ENCODE peak calls at places on chromosomes 4 and X, in four cellular contexts. S is HepG2, G is H1, H is K562. F is an unnamed sample.

GRCh38 chrX:102185967-102186720 is 29.0 kb upstream of the TCP11X1 start:
- DNase-seq in S (no peak), G (no peak), H (no peak), F (no peak)

GRCh38 chr4:150302553-150302952 is 224.3 kb downstream of the DCLK2 start:
- DNase-seq in S (peak), G (no peak), H (peak), F (peak)

GRCh38 chrX:57134702-57135101 is 2.5 kb downstream of the SPIN2A start:
- DNase-seq in S (no peak), G (no peak), H (no peak), F (no peak)

GRCh38 chrX:129717902-129718301 is 20.9 kb upstream of the XPNPEP2 start:
- DNase-seq in S (no peak), G (no peak), H (no peak), F (no peak)

GRCh38 chr4:10462876-10463275 is 5.7 kb upstream of the ZNF518B start:
- DNase-seq in S (no peak), G (no peak), H (no peak), F (no peak)

GRCh38 chr4:19623866-19624265 is 627.8 kb upstream of the SLIT2 start:
- DNase-seq in S (no peak), G (no peak), H (no peak), F (peak)

GRCh38 chr4:5912614-5913019 is 19.7 kb upstream of the CRMP1 start:
- DNase-seq in S (no peak), G (no peak), H (no peak), F (no peak)

GRCh38 chr4:187183826-187184225 is 460.2 kb upstream of the FAT1 start:
- DNase-seq in S (no peak), G (no peak), H (no peak), F (no peak)

GRCh38 chr4:37662861-37663390 is 23.2 kb downstream of the RELL1 start:
- DNase-seq in S (peak), G (no peak), H (no peak), F (no peak)

GRCh38 chrX:24395775-24396174 is 35.3 kb downstream of the SUPT20HL1 start:
- DNase-seq in S (peak), G (no peak), H (peak), F (peak)

GRCh38 chr4:76950052-76950845 is 697 bp downstream of the SEPTIN11 start:
- DNase-seq in S (peak), G (peak), H (peak), F (peak)

GRCh38 chrX:17591741-17592110 is 145.6 kb upstream of the SCML1 start:
- DNase-seq in S (no peak), G (no peak), H (no peak), F (peak)

GRCh38 chr4:42720514-42720913 is 63.6 kb upstream of the ATP8A1 start:
- DNase-seq in S (no peak), G (no peak), H (no peak), F (no peak)

GRCh38 chrX:45322382-45322781 is 121.7 kb upstream of the DIPK2B start:
- DNase-seq in S (peak), G (peak), H (no peak), F (peak)

GRCh38 chrX:87808576-87809243 is 291.1 kb downstream of the KLHL4 start:
- DNase-seq in S (no peak), G (no peak), H (no peak), F (no peak)
- TF ChIP-seq JUN in S (no peak), G (no peak), H (no peak), F (no peak)

DNA sequence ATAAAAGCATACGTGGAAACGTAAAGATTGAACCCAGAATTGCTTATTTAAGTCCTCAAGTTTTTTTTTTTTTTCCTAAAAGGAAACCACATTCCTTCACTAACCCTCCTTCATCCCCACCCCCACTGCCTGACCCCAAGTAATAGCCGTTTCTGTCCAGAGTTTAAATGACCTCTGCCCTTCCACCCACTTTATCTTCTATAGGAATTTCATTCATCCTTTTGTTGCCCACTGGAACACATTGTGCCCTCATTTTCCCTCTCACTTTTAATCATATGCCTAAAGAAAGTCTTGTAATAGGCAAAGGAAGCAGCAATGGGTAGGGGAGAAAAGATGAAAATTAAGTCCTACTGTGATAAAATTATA is 62.7 kb downstream of the SH3RF1 start:
- DNase-seq in S (peak), G (no peak), H (no peak), F (no peak)
- H3K9ac ChIP-seq in S (no peak), G (no peak), H (no peak), F (no peak)

DNA sequence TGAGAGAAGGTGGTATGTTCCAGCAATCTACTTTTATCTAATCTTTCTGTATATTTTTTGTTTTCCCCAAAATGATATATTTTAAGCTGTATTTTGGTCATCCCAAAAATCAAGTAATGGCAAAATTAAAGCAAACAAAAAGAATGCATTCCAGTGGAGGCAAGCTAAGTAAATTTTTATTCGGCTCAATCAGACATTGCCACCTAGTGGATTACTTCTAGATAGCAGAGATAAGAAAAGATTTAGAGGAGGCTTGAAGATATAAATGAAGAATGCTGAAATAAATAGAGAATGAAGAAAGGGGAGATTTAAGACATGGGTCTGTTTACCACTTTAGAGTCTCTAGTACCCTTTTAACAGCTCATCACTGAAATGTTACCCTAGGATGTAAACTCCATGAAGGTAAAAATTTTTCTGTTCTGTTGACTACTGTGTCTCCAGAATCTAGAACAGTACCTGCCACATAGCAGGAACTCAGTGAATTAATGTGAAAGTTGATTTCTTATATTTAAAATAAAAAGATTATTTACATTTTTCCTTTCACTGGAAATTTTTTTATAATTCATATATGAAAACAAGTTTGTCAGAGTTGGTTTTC is 110.9 kb upstream of the ANK2 start:
- DNase-seq in S (peak), G (no peak), H (peak), F (peak)
- TF ChIP-seq JUN in S (no peak), G (no peak), H (no peak), F (no peak)

DNA sequence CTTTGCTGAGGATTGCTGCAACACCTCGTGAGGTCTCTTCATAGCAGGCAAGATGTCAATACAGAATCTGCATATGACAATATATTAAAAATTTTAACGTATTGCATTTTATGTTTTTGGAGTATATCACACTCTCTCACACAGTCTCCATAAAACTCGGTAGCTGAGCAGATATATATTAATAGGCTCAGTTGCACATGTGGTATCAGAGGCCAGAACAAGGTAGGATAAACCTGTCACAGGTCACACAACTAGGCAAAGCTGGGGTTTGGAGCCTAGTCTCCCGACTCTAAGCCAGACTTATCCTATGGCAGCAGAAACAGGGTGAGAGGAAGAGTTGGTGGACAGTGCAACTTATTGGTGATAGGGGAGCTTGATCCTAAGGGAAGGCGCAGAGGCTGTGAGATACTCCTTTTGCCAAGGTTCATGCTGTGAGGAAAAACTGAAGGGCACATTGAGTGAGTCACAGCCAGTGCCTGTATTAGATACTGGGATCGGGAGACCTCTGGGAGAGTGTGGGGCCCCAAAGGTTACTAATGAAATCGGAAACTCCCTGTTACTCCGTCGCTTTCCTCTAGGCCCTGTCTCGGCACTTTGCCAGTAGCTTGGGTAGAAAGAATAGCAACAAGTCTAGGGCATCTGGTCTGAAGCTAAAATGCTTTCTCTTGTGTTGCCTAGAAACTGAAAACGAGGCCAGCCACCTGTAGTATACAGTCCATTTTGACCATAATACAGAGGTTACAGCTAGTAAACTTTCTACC is 195.7 kb downstream of the ARHGAP10 start:
- DNase-seq in S (no peak), G (no peak), H (no peak), F (peak)
- H3K9ac ChIP-seq in S (no peak), G (no peak), H (no peak), F (peak)

GRCh38 chrX:10529344-10529743 is 91.0 kb downstream of the MID1 start:
- DNase-seq in S (no peak), G (no peak), H (no peak), F (no peak)
- TF ChIP-seq JUN in S (no peak), G (no peak), H (no peak), F (no peak)

GRCh38 chr4:1364748-1365147 is 17.7 kb downstream of the UVSSA start:
- DNase-seq in S (no peak), G (no peak), H (no peak), F (no peak)

GRCh38 chr4:1364217-1364616 is 17.2 kb downstream of the UVSSA start:
- DNase-seq in S (no peak), G (no peak), H (no peak), F (no peak)

GRCh38 chr4:1366371-1367229 is 19.6 kb downstream of the UVSSA start:
- DNase-seq in S (no peak), G (no peak), H (no peak), F (no peak)

GRCh38 chr4:1367230-1367935 is 20.4 kb downstream of the UVSSA start:
- DNase-seq in S (no peak), G (no peak), H (no peak), F (no peak)

DNA sequence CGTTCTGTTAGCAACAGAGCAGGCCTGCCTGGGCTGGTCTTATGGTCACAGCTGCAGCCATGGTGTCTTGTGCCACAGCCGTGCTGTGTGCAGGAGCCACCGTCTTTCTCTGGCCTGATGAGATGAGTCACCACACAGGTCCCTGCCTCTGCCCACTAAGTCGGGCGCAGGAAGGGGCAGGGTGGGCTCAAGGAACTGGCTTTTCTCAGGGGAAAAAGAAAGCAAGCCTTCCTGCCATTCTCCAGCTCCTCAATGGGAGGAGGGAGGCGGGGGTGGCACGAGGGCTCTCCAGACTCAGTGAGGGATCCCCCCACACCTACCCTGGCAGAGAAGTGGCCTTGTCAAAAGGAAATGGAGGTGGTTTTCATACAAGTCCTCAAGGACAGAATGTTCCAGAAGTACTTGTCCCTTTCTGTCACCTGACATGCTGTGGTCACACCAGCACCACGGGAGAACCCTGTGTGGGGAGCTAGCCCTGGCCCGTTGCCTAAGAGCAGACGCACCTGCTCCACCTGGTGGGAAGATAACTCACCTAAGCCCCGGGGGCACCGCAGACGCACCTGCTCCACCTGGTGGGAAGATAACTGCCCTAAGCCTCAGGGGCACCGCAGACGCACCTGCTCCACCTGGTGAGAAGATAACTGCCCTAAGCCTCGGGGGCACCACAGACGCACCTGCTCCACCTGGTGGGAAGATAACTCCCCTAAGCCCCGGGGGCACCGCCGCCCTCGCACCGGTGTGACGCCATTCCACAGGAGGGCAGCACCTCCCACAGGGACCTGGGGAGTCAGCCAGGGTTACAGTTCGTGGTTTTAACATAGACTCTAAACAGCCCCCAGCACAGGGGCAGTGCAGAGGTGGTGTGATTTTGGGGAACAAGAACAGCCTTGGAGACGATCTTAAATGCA is 18.5 kb downstream of the UVSSA start:
- DNase-seq in S (no peak), G (no peak), H (peak), F (no peak)
- H3K9ac ChIP-seq in S (no peak), G (no peak), H (no peak), F (no peak)

DNA sequence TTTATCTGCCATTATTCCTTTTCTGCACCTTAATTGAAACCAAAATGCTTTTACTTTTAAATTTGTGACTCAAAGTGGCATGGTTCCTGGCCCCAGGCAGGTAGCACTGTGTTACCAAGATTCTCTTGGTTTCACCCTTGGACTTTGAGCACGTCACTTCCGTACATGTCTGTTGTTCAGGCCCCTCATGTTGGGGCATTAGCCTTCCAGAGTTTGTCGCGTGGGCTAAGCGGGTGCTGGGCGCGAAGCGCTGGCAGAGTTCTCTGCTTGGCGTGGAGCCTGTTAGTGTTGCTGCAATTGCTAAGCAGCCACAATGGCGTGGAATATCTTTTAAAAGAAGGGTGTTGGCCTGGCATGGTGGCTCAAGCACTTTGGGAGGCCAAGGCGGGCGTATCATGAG is 14.0 kb upstream of the TADA2B start:
- DNase-seq in S (no peak), G (no peak), H (no peak), F (no peak)
- TF ChIP-seq JUN in S (no peak), G (no peak), H (no peak), F (no peak)

DNA sequence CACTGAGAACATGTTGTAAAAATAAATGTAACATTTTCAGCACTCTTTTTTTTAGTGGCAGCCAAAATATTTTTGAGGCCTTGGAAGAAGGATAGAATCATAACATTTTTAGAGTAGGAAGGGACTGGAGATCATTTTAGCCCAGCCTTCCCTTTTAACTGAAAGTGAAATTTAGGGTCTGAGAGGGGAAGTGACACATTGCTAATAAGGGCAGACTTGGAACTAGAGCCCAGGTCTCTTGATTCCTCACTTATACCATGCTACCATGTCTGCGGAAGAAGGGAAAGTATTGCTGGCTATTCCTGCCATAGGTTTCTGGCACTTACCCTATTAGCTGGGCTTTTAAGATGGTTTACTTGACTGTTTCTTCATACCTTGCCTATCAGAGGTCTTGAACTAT is 4.8 kb downstream of the WDR44 start:
- DNase-seq in S (no peak), G (no peak), H (no peak), F (no peak)
- H3K9ac ChIP-seq in S (no peak), G (no peak), H (no peak), F (no peak)